ENCODE peak calls at places on chromosomes 11 and 22, in nine cellular contexts. One of them, this sample, is unnamed.

GRCh38 chr11:90635145-90635544 is 412.3 kb upstream of the CHORDC1 start:
- DNase-seq in psoas muscle: no peak
- DNase-seq in MCF 10A: no peak
- DNase-seq in fibroblast of pulmonary artery: no peak
- DNase-seq in AG09309: no peak
- DNase-seq in cardiac fibroblast: no peak
- DNase-seq in PC-3: no peak
- DNase-seq in neural progenitor cell: no peak
- DNase-seq in right lobe of liver: no peak
- DNase-seq in this sample: no peak

GRCh38 chr11:2290351-2290841 is 11.3 kb downstream of the C11orf21 start:
- DNase-seq in cardiac fibroblast: no peak
- DNase-seq in AG09309: no peak
- DNase-seq in PC-3: peak; percentile 3
- DNase-seq in MCF 10A: no peak
- DNase-seq in fibroblast of pulmonary artery: no peak
- DNase-seq in neural progenitor cell: no peak
- DNase-seq in right lobe of liver: no peak
- DNase-seq in psoas muscle: peak; percentile 30
- DNase-seq in this sample: no peak

GRCh38 chr11:128411812-128412211 is 175.5 kb downstream of the ETS1 start:
- DNase-seq in cardiac fibroblast: no peak
- DNase-seq in psoas muscle: no peak
- DNase-seq in fibroblast of pulmonary artery: no peak
- DNase-seq in AG09309: no peak
- DNase-seq in right lobe of liver: no peak
- DNase-seq in PC-3: no peak
- DNase-seq in MCF 10A: no peak
- DNase-seq in neural progenitor cell: no peak
- DNase-seq in this sample: no peak

GRCh38 chr22:17829691-17830040 is 55.4 kb upstream of the BID start:
- DNase-seq in right lobe of liver: no peak
- DNase-seq in psoas muscle: no peak
- DNase-seq in AG09309: no peak
- DNase-seq in PC-3: no peak
- DNase-seq in cardiac fibroblast: no peak
- DNase-seq in MCF 10A: no peak
- DNase-seq in fibroblast of pulmonary artery: no peak
- DNase-seq in neural progenitor cell: no peak
- DNase-seq in this sample: no peak

GRCh38 chr11:60125962-60126585 is 37.6 kb downstream of the MS4A2 start:
- DNase-seq in MCF 10A: peak; percentile 8
- DNase-seq in right lobe of liver: no peak
- DNase-seq in psoas muscle: no peak
- DNase-seq in cardiac fibroblast: no peak
- DNase-seq in neural progenitor cell: no peak
- DNase-seq in PC-3: peak; percentile 98
- DNase-seq in AG09309: no peak
- DNase-seq in fibroblast of pulmonary artery: no peak
- DNase-seq in this sample: no peak

GRCh38 chr11:26573896-26574295 is 1.8 kb upstream of the MUC15 start:
- DNase-seq in psoas muscle: no peak
- DNase-seq in right lobe of liver: no peak
- DNase-seq in fibroblast of pulmonary artery: no peak
- DNase-seq in MCF 10A: no peak
- DNase-seq in cardiac fibroblast: no peak
- DNase-seq in PC-3: no peak
- DNase-seq in neural progenitor cell: no peak
- DNase-seq in AG09309: no peak
- DNase-seq in this sample: no peak

GRCh38 chr22:27262371-27262770 is 539.2 kb downstream of the MN1 start:
- DNase-seq in psoas muscle: no peak
- DNase-seq in MCF 10A: no peak
- DNase-seq in neural progenitor cell: no peak
- DNase-seq in fibroblast of pulmonary artery: no peak
- DNase-seq in right lobe of liver: no peak
- DNase-seq in PC-3: no peak
- DNase-seq in cardiac fibroblast: no peak
- DNase-seq in AG09309: no peak
- DNase-seq in this sample: no peak

GRCh38 chr11:100878474-100878873 is 191.4 kb downstream of the ARHGAP42 start:
- DNase-seq in neural progenitor cell: no peak
- DNase-seq in AG09309: peak; percentile 67
- DNase-seq in PC-3: no peak
- DNase-seq in cardiac fibroblast: peak; percentile 92
- DNase-seq in MCF 10A: no peak
- DNase-seq in fibroblast of pulmonary artery: peak; percentile 71
- DNase-seq in right lobe of liver: no peak
- DNase-seq in psoas muscle: no peak
- DNase-seq in this sample: peak; percentile 40

GRCh38 chr11:123841189-123841588 is 35.0 kb upstream of the OR6M1 start:
- DNase-seq in cardiac fibroblast: peak; percentile 65
- DNase-seq in PC-3: no peak
- DNase-seq in psoas muscle: no peak
- DNase-seq in MCF 10A: no peak
- DNase-seq in right lobe of liver: no peak
- DNase-seq in fibroblast of pulmonary artery: peak; percentile 55
- DNase-seq in AG09309: no peak
- DNase-seq in neural progenitor cell: no peak
- DNase-seq in this sample: no peak

GRCh38 chr22:49368976-49369725 is 458.5 kb downstream of the BRD1 start:
- DNase-seq in MCF 10A: no peak
- DNase-seq in fibroblast of pulmonary artery: no peak
- DNase-seq in right lobe of liver: no peak
- DNase-seq in psoas muscle: no peak
- DNase-seq in AG09309: no peak
- DNase-seq in PC-3: no peak
- DNase-seq in cardiac fibroblast: no peak
- DNase-seq in neural progenitor cell: no peak
- DNase-seq in this sample: no peak

GRCh38 chr11:71102251-71102995 is 150.0 kb downstream of the SHANK2 start:
- DNase-seq in fibroblast of pulmonary artery: no peak
- DNase-seq in right lobe of liver: no peak
- DNase-seq in cardiac fibroblast: no peak
- DNase-seq in psoas muscle: no peak
- DNase-seq in PC-3: peak; percentile 60
- DNase-seq in MCF 10A: no peak
- DNase-seq in AG09309: no peak
- DNase-seq in neural progenitor cell: no peak
- DNase-seq in this sample: no peak

GRCh38 chr11:61972796-61973602 is 5.6 kb upstream of the FTH1 start:
- DNase-seq in PC-3: peak; percentile 96
- DNase-seq in right lobe of liver: peak; percentile 30
- DNase-seq in cardiac fibroblast: peak; percentile 98
- DNase-seq in psoas muscle: no peak
- DNase-seq in neural progenitor cell: no peak
- DNase-seq in MCF 10A: peak; percentile 96
- DNase-seq in AG09309: peak; percentile 90
- DNase-seq in fibroblast of pulmonary artery: peak; percentile 98
- DNase-seq in this sample: no peak

GRCh38 chr22:41910050-41910598 is 4.8 kb downstream of the SHISA8 start:
- DNase-seq in neural progenitor cell: peak; percentile 75
- DNase-seq in PC-3: no peak
- DNase-seq in fibroblast of pulmonary artery: no peak
- DNase-seq in right lobe of liver: no peak
- DNase-seq in MCF 10A: no peak
- DNase-seq in AG09309: no peak
- DNase-seq in psoas muscle: no peak
- DNase-seq in cardiac fibroblast: no peak
- DNase-seq in this sample: no peak

GRCh38 chr22:37716708-37717107 is 19.9 kb downstream of the TRIOBP start:
- DNase-seq in psoas muscle: no peak
- DNase-seq in AG09309: no peak
- DNase-seq in fibroblast of pulmonary artery: no peak
- DNase-seq in cardiac fibroblast: peak; percentile 89
- DNase-seq in MCF 10A: peak; percentile 41
- DNase-seq in neural progenitor cell: no peak
- DNase-seq in right lobe of liver: no peak
- DNase-seq in PC-3: peak; percentile 43
- DNase-seq in this sample: no peak

GRCh38 chr11:122795281-122795680 is 43.0 kb upstream of the CRTAM start:
- DNase-seq in MCF 10A: no peak
- DNase-seq in PC-3: no peak
- DNase-seq in cardiac fibroblast: no peak
- DNase-seq in AG09309: no peak
- DNase-seq in right lobe of liver: no peak
- DNase-seq in fibroblast of pulmonary artery: no peak
- DNase-seq in neural progenitor cell: no peak
- DNase-seq in psoas muscle: no peak
- DNase-seq in this sample: no peak

GRCh38 chr11:122793500-122793899 is 44.8 kb upstream of the CRTAM start:
- DNase-seq in MCF 10A: no peak
- DNase-seq in PC-3: no peak
- DNase-seq in fibroblast of pulmonary artery: no peak
- DNase-seq in right lobe of liver: no peak
- DNase-seq in AG09309: no peak
- DNase-seq in neural progenitor cell: no peak
- DNase-seq in psoas muscle: no peak
- DNase-seq in cardiac fibroblast: no peak
- DNase-seq in this sample: no peak

GRCh38 chr11:122796128-122796717 is 42.1 kb upstream of the CRTAM start:
- DNase-seq in psoas muscle: peak; percentile 56
- DNase-seq in cardiac fibroblast: peak; percentile 53
- DNase-seq in neural progenitor cell: peak; percentile 59
- DNase-seq in AG09309: no peak
- DNase-seq in fibroblast of pulmonary artery: peak; percentile 58
- DNase-seq in MCF 10A: peak; percentile 62
- DNase-seq in right lobe of liver: peak; percentile 26
- DNase-seq in PC-3: peak; percentile 79
- DNase-seq in this sample: no peak

GRCh38 chr11:122802876-122803275 is 35.4 kb upstream of the CRTAM start:
- DNase-seq in right lobe of liver: no peak
- DNase-seq in neural progenitor cell: no peak
- DNase-seq in cardiac fibroblast: no peak
- DNase-seq in PC-3: no peak
- DNase-seq in psoas muscle: no peak
- DNase-seq in MCF 10A: no peak
- DNase-seq in fibroblast of pulmonary artery: no peak
- DNase-seq in AG09309: no peak
- DNase-seq in this sample: no peak

GRCh38 chr11:122797651-122798050 is 40.6 kb upstream of the CRTAM start:
- DNase-seq in neural progenitor cell: no peak
- DNase-seq in psoas muscle: no peak
- DNase-seq in PC-3: no peak
- DNase-seq in fibroblast of pulmonary artery: no peak
- DNase-seq in AG09309: no peak
- DNase-seq in cardiac fibroblast: no peak
- DNase-seq in right lobe of liver: no peak
- DNase-seq in MCF 10A: no peak
- DNase-seq in this sample: no peak
- TF ChIP-seq CTCF in neural progenitor cell: no peak
- TF ChIP-seq CTCF in psoas muscle: no peak
- TF ChIP-seq CTCF in PC-3: no peak
- TF ChIP-seq CTCF in fibroblast of pulmonary artery: no peak
- TF ChIP-seq CTCF in AG09309: no peak
- TF ChIP-seq CTCF in cardiac fibroblast: no peak
- TF ChIP-seq CTCF in right lobe of liver: no peak
- TF ChIP-seq CTCF in MCF 10A: no peak
- TF ChIP-seq CTCF in this sample: no peak

DNA sequence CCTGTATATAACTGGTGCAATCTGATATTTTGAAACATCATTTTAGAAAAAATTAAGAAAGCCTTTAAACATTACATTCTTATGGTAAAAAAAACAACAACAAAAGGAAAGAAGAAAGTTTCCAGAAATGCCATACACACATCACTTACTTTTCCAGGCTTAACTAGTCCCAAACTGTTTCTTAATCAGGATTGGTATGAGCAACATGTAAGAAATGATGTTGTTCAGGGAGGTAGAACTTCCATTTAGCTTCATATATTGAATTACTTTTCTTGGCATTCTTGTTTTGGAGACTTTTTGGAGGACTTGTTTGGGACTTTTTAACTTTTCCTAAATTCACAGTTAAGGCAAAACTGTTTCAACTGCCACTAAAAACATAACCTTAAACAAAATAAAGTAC is 791.5 kb downstream of the METTL15 start:
- DNase-seq in right lobe of liver: no peak
- DNase-seq in PC-3: no peak
- DNase-seq in psoas muscle: no peak
- DNase-seq in MCF 10A: no peak
- DNase-seq in fibroblast of pulmonary artery: no peak
- DNase-seq in AG09309: no peak
- DNase-seq in neural progenitor cell: no peak
- DNase-seq in cardiac fibroblast: peak; percentile 8
- DNase-seq in this sample: no peak
- TF ChIP-seq CTCF in right lobe of liver: no peak
- TF ChIP-seq CTCF in PC-3: no peak
- TF ChIP-seq CTCF in psoas muscle: no peak
- TF ChIP-seq CTCF in MCF 10A: no peak
- TF ChIP-seq CTCF in fibroblast of pulmonary artery: no peak
- TF ChIP-seq CTCF in AG09309: no peak
- TF ChIP-seq CTCF in neural progenitor cell: no peak
- TF ChIP-seq CTCF in cardiac fibroblast: no peak
- TF ChIP-seq CTCF in this sample: no peak

DNA sequence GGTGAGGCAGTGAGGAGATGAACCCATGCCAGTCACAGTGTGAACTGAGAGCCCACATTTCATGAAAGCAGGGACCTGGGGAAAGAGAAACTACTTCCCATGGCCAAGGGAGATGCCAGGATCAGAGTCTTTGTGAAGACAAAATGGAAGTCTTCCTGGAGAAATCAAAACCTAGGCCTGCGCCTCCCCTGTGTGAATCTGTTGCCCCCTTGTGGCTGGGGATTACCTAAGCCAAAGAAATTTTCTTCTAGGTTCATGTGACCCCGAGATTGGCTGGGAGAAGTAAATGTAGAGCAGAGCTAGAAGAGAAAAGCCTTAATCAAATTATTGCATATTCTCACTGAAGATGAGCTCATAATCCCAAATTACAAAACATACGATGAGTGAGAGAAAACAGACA is 1075.3 kb downstream of the TBC1D22A start:
- DNase-seq in psoas muscle: no peak
- DNase-seq in fibroblast of pulmonary artery: peak; percentile 39
- DNase-seq in neural progenitor cell: peak; percentile 49
- DNase-seq in MCF 10A: peak; percentile 8
- DNase-seq in PC-3: peak; percentile 54
- DNase-seq in cardiac fibroblast: peak; percentile 33
- DNase-seq in right lobe of liver: no peak
- DNase-seq in AG09309: no peak
- DNase-seq in this sample: no peak
- TF ChIP-seq CTCF in psoas muscle: no peak
- TF ChIP-seq CTCF in fibroblast of pulmonary artery: peak; percentile 37
- TF ChIP-seq CTCF in neural progenitor cell: peak; percentile 56
- TF ChIP-seq CTCF in MCF 10A: peak; percentile 49
- TF ChIP-seq CTCF in PC-3: peak; percentile 67
- TF ChIP-seq CTCF in cardiac fibroblast: peak; percentile 39
- TF ChIP-seq CTCF in right lobe of liver: peak; percentile 30
- TF ChIP-seq CTCF in AG09309: peak; percentile 22
- TF ChIP-seq CTCF in this sample: peak; percentile 18

GRCh38 chr22:22753526-22754267 is 109.3 kb downstream of the GGTLC2 start:
- DNase-seq in right lobe of liver: peak; percentile 58
- DNase-seq in neural progenitor cell: peak; percentile 70
- DNase-seq in PC-3: peak; percentile 62
- DNase-seq in cardiac fibroblast: peak; percentile 55
- DNase-seq in AG09309: no peak
- DNase-seq in MCF 10A: peak; percentile 72
- DNase-seq in fibroblast of pulmonary artery: peak; percentile 51
- DNase-seq in psoas muscle: no peak
- DNase-seq in this sample: no peak
- TF ChIP-seq CTCF in right lobe of liver: peak; percentile 55
- TF ChIP-seq CTCF in neural progenitor cell: peak; percentile 72
- TF ChIP-seq CTCF in PC-3: peak; percentile 71
- TF ChIP-seq CTCF in cardiac fibroblast: peak; percentile 81
- TF ChIP-seq CTCF in AG09309: peak; percentile 66
- TF ChIP-seq CTCF in MCF 10A: peak; percentile 69
- TF ChIP-seq CTCF in fibroblast of pulmonary artery: peak; percentile 78
- TF ChIP-seq CTCF in psoas muscle: no peak
- TF ChIP-seq CTCF in this sample: peak; percentile 56